ENCODE peak calls at places on chromosomes 5 and 9, in four cellular contexts. H, R, T and W are unnamed samples.
A peak's percentile ranks its signal among the peaks of the same experiment; 100 is the strongest.

GRCh38 chr9:119788876-119789275 is 419.6 kb upstream of the BRINP1 start:
- DNase-seq in R (no peak), T (no peak), H (no peak), W (no peak)

GRCh38 chr9:123865226-123865625 is 64.7 kb downstream of the DENND1A start:
- DNase-seq in T (no peak), R (no peak), H (no peak), W (no peak)

GRCh38 chr5:89342106-89342876 is 459.3 kb upstream of the MEF2C start:
- DNase-seq in R (no peak), T (no peak), H (no peak), W (no peak)

GRCh38 chr5:151740958-151741373 is 17.5 kb downstream of the ATOX1 start:
- DNase-seq in T (no peak), H (no peak), R (no peak), W (no peak)

GRCh38 chr9:88433583-88434240 is 45.5 kb downstream of the SPIN1 start:
- DNase-seq in T (no peak), H (no peak), R (no peak), W (no peak)

GRCh38 chr5:124675921-124676846 is 70.3 kb downstream of the ZNF608 start:
- DNase-seq in T (no peak), H (no peak), R (no peak), W (no peak)

GRCh38 chr5:98904786-98905185 is 24.0 kb downstream of the CHD1 start:
- DNase-seq in T (no peak), R (no peak), H (no peak), W (no peak)

GRCh38 chr5:140358738-140359310 is 1.2 kb upstream of the SLC4A9 start:
- DNase-seq in T (no peak), R (no peak), H (no peak), W (no peak)

GRCh38 chr9:107158321-107158720 is 124.8 kb upstream of the RAD23B start:
- DNase-seq in H (no peak), T (no peak), R (no peak), W (no peak)

GRCh38 chr5:103450333-103451061 is 112.1 kb downstream of the NUDT12 start:
- DNase-seq in R (no peak), H (no peak), T (no peak), W (no peak)

GRCh38 chr5:96177303-96177869 is 215.7 kb upstream of the ELL2 start:
- DNase-seq in H (no peak), R (no peak), T (no peak), W (peak; percentile 32)

GRCh38 chr5:123440456-123440855 is 17.3 kb upstream of the CEP120 start:
- DNase-seq in T (no peak), H (no peak), R (no peak), W (no peak)

DNA sequence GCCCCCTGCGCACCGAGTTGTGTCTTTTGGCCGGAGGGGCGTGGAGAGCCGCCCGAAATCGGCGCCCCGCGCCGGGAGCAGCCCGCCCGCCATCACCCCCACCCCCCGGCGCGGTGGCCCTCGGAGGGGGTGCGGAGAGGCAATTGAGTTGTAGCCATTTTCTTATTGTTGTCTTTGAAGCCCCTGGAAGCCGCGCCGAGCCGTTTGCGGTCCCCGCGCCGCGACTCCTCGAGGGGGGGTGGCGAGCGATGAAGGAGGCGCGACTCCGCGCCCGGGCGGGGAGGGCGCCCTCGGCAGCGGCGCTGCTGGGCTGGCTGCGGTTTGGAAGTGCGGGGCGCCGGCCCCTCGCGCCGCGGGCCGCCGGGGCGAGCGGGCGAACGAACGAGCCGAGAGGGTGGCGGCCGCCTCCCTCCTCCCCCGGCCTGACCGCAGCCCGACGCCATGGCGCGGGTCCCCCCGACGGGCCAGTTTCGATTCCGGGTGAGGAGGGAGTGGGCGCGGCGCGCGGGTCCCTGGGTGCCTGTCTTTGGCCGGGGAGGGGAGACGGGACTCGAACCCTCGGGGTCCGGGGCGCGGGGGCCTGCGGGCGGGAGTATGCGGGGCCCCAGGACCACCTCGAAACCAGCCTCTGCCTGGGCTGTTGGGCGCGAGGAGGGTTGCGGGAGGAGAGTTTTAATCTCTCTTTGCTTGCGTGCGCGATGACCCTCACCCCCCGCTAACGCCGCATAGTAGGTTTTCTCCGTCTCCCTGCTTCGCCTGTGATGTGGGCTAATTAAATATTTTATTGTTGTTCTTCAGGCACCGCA is 1.3 kb downstream of the TLE4 start:
- DNase-seq in T (peak; percentile 78), R (peak; percentile 27), H (peak; percentile 55), W (peak; percentile 48)
- TF ChIP-seq CTCF in T (no peak), R (no peak), H (no peak), W (peak; percentile 11)

DNA sequence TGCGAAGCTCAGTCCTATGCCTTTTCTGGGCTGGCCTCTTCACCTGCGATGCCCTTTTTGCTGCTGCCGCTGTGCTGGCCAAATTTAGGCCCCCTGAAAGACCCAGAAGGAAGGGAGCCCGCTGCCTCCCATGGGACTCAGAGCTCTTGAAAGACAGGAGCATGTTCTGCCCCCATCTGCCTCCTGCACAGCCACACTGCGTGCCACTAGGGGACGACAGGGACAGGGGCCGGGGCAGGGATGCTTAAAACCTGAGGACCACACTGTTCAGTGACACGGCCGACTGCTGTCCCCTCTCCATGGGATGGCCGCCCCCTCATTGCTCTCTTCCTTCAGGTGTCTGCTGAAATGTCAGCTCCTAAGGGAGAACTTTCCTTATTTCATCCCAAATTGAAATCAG is 132.4 kb downstream of the ADAMTS2 start:
- DNase-seq in H (no peak), R (no peak), T (no peak), W (no peak)
- TF ChIP-seq CTCF in H (no peak), R (no peak), T (no peak), W (no peak)

DNA sequence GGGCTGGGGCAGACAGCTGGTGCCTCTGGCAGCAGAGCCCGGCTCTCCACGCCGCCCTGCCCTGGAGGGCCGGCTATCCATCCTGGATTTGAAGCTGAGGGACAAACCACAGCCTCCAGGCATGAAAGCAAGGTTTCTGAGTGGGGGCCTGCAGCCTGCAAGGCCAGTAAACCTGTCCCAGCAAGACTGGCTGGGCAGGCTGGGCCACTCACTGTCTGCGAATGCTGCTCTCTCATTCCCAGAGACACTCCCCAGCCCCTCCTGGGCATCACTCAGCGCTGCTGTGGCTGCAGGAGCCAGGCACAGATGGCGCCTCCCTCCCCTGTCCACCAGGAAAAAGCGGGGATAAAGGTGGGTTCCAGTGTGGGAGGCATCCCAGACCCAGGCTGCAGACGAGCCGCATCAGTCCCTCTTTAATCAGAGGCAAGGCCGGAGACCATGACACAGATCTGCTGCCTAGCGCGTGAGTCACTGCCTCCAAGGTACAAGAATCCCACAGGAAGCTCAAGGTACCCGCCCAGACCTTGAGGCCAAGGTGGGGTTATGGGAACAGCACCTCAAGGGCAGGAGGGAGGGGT is 118.0 kb downstream of the VAV2 start:
- DNase-seq in T (no peak), R (peak; percentile 68), H (no peak), W (no peak)
- TF ChIP-seq CTCF in T (no peak), R (no peak), H (no peak), W (no peak)

DNA sequence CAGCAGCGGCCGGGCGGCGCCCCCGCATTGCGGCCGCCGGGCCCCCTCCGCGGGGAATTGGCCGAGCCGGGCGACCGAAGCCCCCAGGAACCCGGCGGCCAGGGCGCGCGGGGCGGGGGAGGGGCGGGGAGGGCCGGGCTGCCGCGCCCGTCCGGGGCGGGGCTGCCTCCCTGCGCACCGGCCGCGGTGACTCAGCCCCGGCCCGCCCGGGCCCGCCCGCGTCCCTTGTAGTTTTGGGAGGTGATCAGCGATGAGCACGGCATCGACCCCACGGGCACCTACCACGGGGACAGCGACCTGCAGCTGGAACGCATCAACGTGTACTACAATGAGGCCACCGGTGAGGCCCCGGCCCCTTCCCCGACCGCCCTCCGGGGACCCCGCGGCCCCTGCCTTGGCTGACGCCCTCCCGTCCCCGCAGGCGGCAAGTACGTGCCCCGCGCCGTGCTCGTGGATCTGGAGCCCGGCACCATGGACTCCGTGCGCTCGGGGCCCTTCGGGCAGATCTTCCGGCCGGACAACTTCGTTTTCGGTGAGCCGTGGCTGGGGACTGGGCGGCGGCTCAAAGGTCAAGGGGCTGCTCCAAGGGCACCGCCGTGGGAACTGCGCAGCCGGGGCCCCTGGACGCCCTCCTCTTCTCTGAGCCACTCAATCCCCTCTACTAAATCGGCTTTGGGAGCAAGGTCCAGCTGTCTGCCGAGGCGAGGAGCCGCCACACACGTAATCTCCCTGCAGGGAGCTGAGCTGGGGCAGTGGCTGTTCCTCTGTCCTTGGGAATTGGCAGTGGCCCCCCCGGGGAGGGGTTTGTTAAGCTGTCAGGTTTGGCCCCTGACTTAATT is 622 bp downstream of the TUBB4B start:
- DNase-seq in R (no peak), H (peak; percentile 64), T (peak; percentile 85), W (peak; percentile 78)
- TF ChIP-seq CTCF in R (no peak), H (no peak), T (no peak), W (no peak)

DNA sequence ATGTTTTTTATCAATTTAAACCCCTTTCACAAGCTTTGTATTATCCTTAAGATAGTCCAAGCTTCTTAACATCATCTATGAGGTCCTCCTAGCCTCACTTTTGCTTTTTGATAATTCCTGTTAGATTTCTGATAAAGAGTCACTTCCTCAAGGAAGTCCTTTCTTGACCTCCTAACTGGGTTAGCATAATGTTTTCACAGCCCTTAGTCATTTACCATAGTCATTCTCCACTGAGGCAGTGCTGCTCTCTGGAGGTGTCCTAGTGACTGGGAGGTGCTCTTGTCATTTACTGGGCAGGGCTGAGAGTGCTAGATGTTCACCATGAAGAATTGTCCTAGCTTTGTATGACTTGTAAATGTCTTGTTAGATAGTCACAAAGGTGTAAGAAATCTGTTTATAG is 26.4 kb downstream of the TNPO1 start:
- DNase-seq in R (no peak), H (no peak), T (no peak), W (peak; percentile 18)
- TF ChIP-seq CTCF in R (no peak), H (no peak), T (no peak), W (no peak)

GRCh38 chr5:43646997-43647396 is 44.0 kb downstream of the NNT start:
- DNase-seq in T (no peak), H (no peak), R (no peak), W (no peak)
- TF ChIP-seq CTCF in T (no peak), H (no peak), R (no peak), W (no peak)

DNA sequence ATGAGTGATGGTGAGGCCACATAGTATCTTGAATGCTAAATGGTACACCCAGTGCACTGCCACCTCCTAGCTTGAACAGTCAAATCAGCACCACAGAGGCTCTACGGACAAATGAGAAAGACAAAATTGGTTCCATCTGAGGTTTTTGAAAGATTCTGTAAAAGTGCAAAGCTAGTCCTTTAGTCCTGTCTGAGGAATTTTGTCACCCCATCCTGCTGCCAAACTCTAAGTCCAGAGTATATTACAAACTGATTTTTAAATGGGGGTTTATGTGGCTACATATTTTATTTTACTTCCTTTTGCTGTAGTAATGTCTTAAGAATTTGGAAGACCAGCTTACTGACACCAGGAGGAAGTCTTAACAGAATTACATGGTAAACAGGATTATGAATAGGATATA is 7.7 kb downstream of the FREM1 start:
- DNase-seq in R (no peak), H (no peak), T (no peak), W (no peak)
- TF ChIP-seq CTCF in R (no peak), H (no peak), T (no peak), W (no peak)

GRCh38 chr9:25224309-25224708 is 453.9 kb downstream of the TUSC1 start:
- DNase-seq in H (no peak), R (no peak), T (no peak), W (no peak)
- TF ChIP-seq CTCF in H (no peak), R (no peak), T (no peak), W (no peak)